ENCODE peak calls at places on chromosome 13, in four cellular contexts. L is CD8-positive, alpha-beta T cell; S is body of pancreas; A is right lobe of liver. G is an unnamed sample.

GRCh38 chr13:51620165-51620983 is 36.1 kb downstream of the WDFY2 start:
- DNase-seq in S (no peak), L (no peak), A (no peak), G (no peak)

GRCh38 chr13:39965309-39965708 is 309.8 kb downstream of the COG6 start:
- DNase-seq in A (no peak), L (no peak), S (no peak), G (peak)

GRCh38 chr13:40352385-40352778 is 314.1 kb downstream of the FOXO1 start:
- DNase-seq in S (peak), A (no peak), L (no peak), G (peak)

GRCh38 chr13:99601535-99601934 is 100.3 kb downstream of the TM9SF2 start:
- DNase-seq in L (no peak), S (no peak), A (no peak), G (no peak)

GRCh38 chr13:39527961-39528720 is 74.9 kb downstream of the LHFPL6 start:
- DNase-seq in L (no peak), S (no peak), A (no peak), G (no peak)

GRCh38 chr13:30659980-30660379 is 42.3 kb downstream of the USPL1 start:
- DNase-seq in L (no peak), A (no peak), S (no peak), G (peak)

GRCh38 chr13:58994077-58994476 is 1169.7 kb downstream of the DIAPH3 start:
- DNase-seq in L (no peak), A (no peak), S (no peak), G (no peak)

GRCh38 chr13:71218960-71219359 is 648.0 kb downstream of the DACH1 start:
- DNase-seq in S (no peak), L (no peak), A (no peak), G (no peak)

GRCh38 chr13:98650376-98651107 is 73.6 kb upstream of the STK24 start:
- DNase-seq in A (peak), S (peak), L (no peak), G (no peak)

GRCh38 chr13:51764184-51765141 is 39.5 kb downstream of the DHRS12 start:
- DNase-seq in S (peak), A (no peak), L (peak), G (peak)

GRCh38 chr13:63741029-63741813 is 2325.6 kb upstream of the PCDH20 start:
- DNase-seq in S (peak), A (no peak), L (no peak), G (no peak)

GRCh38 chr13:75437582-75438318 is 44.2 kb downstream of the TBC1D4 start:
- DNase-seq in A (no peak), L (no peak), S (no peak), G (no peak)

GRCh38 chr13:110008816-110009215 is 222.4 kb upstream of the IRS2 start:
- DNase-seq in S (no peak), A (no peak), L (no peak), G (no peak)

GRCh38 chr13:110428281-110428680 is 121.2 kb downstream of the COL4A2 start:
- DNase-seq in L (no peak), S (no peak), A (no peak), G (no peak)

GRCh38 chr13:46613409-46614049 is 60.6 kb downstream of the LRCH1 start:
- DNase-seq in L (no peak), A (no peak), S (no peak), G (no peak)

GRCh38 chr13:44765076-44765475 is 188.9 kb upstream of the TSC22D1 start:
- DNase-seq in A (no peak), L (no peak), S (peak), G (no peak)

GRCh38 chr13:33678906-33679657 is 138.9 kb upstream of the RFC3 start:
- DNase-seq in S (peak), L (peak), A (peak), G (peak)

GRCh38 chr13:19781526-19781925 is 1.2 kb downstream of the PSPC1 start:
- DNase-seq in S (no peak), L (no peak), A (no peak), G (no peak)

GRCh38 chr13:32430018-32430747 is 2.3 kb upstream of the N4BP2L1 start:
- DNase-seq in A (no peak), S (no peak), L (no peak), G (no peak)

GRCh38 chr13:107681611-107682010 is 533.7 kb downstream of the LIG4 start:
- DNase-seq in L (no peak), S (no peak), A (no peak), G (no peak)

DNA sequence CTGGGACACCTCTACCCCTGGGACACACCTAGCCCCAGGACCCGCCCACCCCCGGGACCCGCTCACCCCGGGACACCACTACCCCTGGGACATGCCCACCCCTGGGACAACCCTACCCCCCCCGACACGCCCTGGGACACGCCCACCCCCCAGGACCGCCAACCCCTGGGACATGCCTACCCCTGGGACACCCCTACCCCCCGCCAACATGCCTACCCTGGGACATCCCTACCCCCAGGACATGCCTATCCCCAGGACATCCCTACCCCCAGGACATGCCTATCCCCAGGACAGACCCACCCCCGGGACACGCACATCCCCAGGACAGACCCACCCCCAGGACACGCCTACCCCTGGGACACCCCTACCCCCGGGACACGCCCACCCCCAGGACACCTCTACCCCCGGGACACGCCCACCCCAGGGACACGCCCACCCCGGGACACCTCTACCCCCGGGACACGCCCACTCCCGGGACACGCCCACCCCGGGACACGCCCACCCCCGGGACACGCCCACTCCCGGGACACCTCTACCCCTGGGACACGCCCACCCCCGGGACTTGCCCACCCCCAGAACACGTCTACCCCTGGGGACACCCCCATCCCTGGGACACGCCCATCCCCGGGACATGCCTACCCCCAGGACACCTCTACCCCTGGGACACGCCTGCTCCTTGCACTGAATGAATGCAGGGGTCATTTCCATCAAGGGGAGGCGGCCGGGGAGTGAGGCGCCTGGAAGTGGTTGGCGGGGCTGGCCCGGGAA is 32.3 kb downstream of the ADPRHL1 start:
- DNase-seq in S (no peak), A (no peak), L (no peak), G (no peak)
- H3K27ac ChIP-seq in S (no peak), A (no peak), L (no peak), G (no peak)

DNA sequence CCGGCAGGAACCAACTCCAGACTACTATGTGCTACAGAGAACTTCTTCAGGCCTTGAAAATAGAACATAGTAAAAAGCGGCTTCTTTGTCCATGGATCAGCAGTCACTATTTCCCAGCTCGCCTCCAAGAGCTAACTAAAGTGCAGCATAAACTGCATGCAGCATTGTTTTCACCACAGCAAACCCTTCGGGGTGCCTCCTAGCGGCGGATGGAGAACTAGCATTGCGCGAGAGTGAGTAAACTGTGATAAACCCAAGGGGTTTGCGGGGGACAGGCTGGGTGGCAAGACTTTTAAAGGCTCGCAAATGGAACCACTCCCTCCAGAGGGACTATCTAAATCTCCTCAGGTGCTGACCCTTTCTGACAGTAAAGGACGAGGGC is 21.6 kb upstream of the SGCG start:
- DNase-seq in A (no peak), L (no peak), S (no peak), G (no peak)
- H3K4me3 ChIP-seq in A (no peak), L (no peak), S (no peak), G (no peak)

GRCh38 chr13:77698211-77699058 is 948 bp downstream of the SLAIN1 start:
- DNase-seq in L (peak), A (peak), S (peak), G (peak)

GRCh38 chr13:77697208-77698103 is at the start of gene SLAIN1:
- DNase-seq in A (peak), S (peak), L (peak), G (peak)

GRCh38 chr13:77699059-77699680 is 1.7 kb downstream of the SLAIN1 start:
- DNase-seq in S (no peak), A (no peak), L (no peak), G (no peak)

GRCh38 chr13:77696006-77696862 is 1.3 kb upstream of the SLAIN1 start:
- DNase-seq in S (no peak), L (peak), A (no peak), G (no peak)

DNA sequence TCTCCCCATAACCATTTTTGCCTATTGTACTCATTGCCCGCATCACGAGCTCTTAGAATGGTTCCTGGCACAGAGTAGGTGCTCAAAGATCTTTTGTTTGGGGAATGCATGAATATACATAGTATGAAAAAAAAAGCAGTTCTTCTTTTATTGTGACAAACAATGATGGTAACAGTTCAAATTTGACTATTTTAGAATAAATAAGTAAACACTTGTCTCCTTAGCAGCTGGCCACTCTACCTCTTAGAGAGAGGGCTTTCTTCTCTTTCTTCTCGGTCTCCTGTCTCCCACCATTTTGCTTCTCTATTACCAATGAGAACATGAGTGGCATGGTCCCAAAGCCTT is 652 bp upstream of the SLAIN1 start:
- DNase-seq in S (no peak), A (no peak), L (no peak), G (no peak)
- H3K27ac ChIP-seq in S (peak), A (no peak), L (peak), G (no peak)

GRCh38 chr13:112941349-112941748 is 27.7 kb upstream of the MCF2L start:
- DNase-seq in S (no peak), L (no peak), A (no peak), G (no peak)

GRCh38 chr13:112947796-112948195 is 21.2 kb upstream of the MCF2L start:
- DNase-seq in A (no peak), S (no peak), L (no peak), G (peak)

GRCh38 chr13:112942689-112943308 is 26.2 kb upstream of the MCF2L start:
- DNase-seq in L (peak), A (peak), S (peak), G (peak)

GRCh38 chr13:112940236-112940635 is 28.8 kb upstream of the MCF2L start:
- DNase-seq in L (no peak), S (no peak), A (no peak), G (no peak)

GRCh38 chr13:112943309-112944125 is 25.5 kb upstream of the MCF2L start:
- DNase-seq in A (peak), S (peak), L (no peak), G (peak)
- H3K4me3 ChIP-seq in A (peak), S (peak), L (peak), G (peak)

DNA sequence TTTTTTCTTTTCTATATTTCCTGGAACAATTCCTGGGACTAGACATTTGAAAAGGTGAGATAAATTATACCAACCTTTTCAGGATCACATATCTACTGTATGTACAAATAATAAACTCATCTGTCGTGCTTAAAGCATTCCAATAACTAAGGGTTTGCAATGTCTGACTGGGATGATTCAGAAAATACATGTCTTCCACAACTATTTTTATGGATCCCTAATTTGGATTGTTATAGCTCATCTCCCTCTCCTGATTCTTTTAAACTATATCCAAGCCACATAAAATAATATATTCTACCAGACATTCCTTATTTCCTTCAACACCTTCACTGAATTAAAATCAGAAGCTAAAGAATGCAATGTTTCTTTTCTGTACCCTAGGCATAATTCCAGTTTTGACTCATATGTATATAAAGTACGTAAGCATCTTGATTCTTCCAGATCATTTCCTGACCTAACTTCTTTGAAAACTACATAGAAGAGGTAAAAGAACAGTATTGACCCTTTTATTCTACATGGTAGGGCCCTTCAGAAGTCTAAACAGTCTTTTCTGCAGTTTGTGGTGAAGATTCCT is 420.4 kb downstream of the EFNB2 start:
- DNase-seq in S (no peak), A (no peak), L (no peak), G (no peak)
- H3K27ac ChIP-seq in S (no peak), A (no peak), L (no peak), G (no peak)

DNA sequence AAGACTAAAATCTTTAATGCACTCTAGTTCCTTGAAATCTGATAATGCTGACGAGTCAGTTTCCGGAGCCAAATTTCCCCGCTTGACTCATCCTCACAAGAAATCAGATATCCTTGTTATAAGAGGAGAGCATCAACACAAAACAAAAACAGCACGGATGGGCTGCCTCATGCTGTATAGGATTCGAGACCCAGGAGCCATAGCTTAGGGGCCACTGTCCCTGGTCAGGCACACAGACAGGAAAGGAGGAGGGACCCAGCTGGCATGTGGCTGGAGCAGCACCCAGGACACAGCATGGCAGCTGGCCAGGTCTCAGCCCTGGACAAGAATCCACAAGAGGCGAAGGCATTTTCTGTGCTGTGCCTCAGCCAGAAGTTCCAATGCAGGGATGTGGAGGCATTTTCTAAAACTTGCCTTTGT is 110.2 kb upstream of the SPATA13 start:
- DNase-seq in L (no peak), A (no peak), S (peak), G (peak)
- H3K4me3 ChIP-seq in L (no peak), A (no peak), S (no peak), G (no peak)